ENCODE peak calls at places on chromosomes 12 and 14, in four cellular contexts. R is NT2/D1, F is HepG2, B is H1. M is an unnamed sample.

GRCh38 chr14:94917041-94917600 is 147.2 kb upstream of the GSC start:
- DNase-seq in B (no peak), R (no peak), F (no peak), M (no peak)

GRCh38 chr12:19954163-19954562 is 414.2 kb upstream of the PDE3A start:
- DNase-seq in F (no peak), B (no peak), R (no peak), M (no peak)

GRCh38 chr14:103123128-103123633 is at the start of gene TNFAIP2:
- DNase-seq in R (no peak), F (no peak), B (no peak), M (no peak)

GRCh38 chr14:77409131-77409533 is 14.2 kb downstream of the NOXRED1 start:
- DNase-seq in B (no peak), R (no peak), F (peak; percentile 41), M (no peak)

GRCh38 chr14:85247071-85247470 is 282.9 kb upstream of the FLRT2 start:
- DNase-seq in R (no peak), F (no peak), B (no peak), M (no peak)

GRCh38 chr12:89949457-89950195 is 241.0 kb upstream of the ATP2B1 start:
- DNase-seq in F (peak; percentile 9), R (no peak), B (no peak), M (peak; percentile 83)

GRCh38 chr14:96362071-96362964 is 823 bp downstream of the ATG2B start:
- DNase-seq in R (peak; percentile 0), F (peak; percentile 69), B (no peak), M (peak; percentile 31)

GRCh38 chr14:52060080-52060479 is 8.8 kb downstream of the NID2 start:
- DNase-seq in F (no peak), B (no peak), R (no peak), M (no peak)

GRCh38 chr14:99732436-99733220 is 48.5 kb downstream of the CYP46A1 start:
- DNase-seq in F (no peak), B (no peak), R (no peak), M (no peak)

GRCh38 chr14:67532998-67533753 is at the start of gene PLEKHH1:
- DNase-seq in R (peak; percentile 42), F (peak; percentile 49), B (peak; percentile 63), M (no peak)

GRCh38 chr14:59362533-59362932 is 102.6 kb downstream of the GPR135 start:
- DNase-seq in B (no peak), R (no peak), F (no peak), M (no peak)

GRCh38 chr12:113933201-113933786 is 32.8 kb downstream of the RBM19 start:
- DNase-seq in F (no peak), R (peak; percentile 13), B (no peak), M (no peak)

GRCh38 chr12:85325452-85325851 is 45.4 kb downstream of the ALX1 start:
- DNase-seq in F (no peak), B (no peak), R (no peak), M (no peak)

GRCh38 chr14:72550513-72550912 is 343.4 kb downstream of the DPF3 start:
- DNase-seq in R (no peak), F (no peak), B (no peak), M (no peak)

GRCh38 chr12:54229624-54230212 is 40.9 kb upstream of the SMUG1 start:
- DNase-seq in B (no peak), R (no peak), F (no peak), M (no peak)

GRCh38 chr12:25942709-25943108 is 15.8 kb upstream of the RASSF8 start:
- DNase-seq in B (no peak), R (no peak), F (no peak), M (no peak)

GRCh38 chr12:102249073-102249854 is 51.6 kb upstream of the PMCH start:
- DNase-seq in F (no peak), R (no peak), B (no peak), M (no peak)

GRCh38 chr14:64968651-64969050 is 3.5 kb downstream of the RAB15 start:
- DNase-seq in B (no peak), F (no peak), R (no peak), M (no peak)
- H3K4me1 ChIP-seq in B (peaks cover 23% of the 10 kb centered on the region), F (peaks cover 30% of the 10 kb centered on the region), R (peaks cover 3% of the 10 kb centered on the region), M (no peaks in the 10 kb centered on the region)

GRCh38 chr12:59839514-59839913 is 243.7 kb downstream of the SLC16A7 start:
- DNase-seq in F (no peak), R (no peak), B (no peak), M (no peak)
- TF ChIP-seq SUZ12 in F (no peak), R (no peak), B (no peak), M (no peak)

DNA sequence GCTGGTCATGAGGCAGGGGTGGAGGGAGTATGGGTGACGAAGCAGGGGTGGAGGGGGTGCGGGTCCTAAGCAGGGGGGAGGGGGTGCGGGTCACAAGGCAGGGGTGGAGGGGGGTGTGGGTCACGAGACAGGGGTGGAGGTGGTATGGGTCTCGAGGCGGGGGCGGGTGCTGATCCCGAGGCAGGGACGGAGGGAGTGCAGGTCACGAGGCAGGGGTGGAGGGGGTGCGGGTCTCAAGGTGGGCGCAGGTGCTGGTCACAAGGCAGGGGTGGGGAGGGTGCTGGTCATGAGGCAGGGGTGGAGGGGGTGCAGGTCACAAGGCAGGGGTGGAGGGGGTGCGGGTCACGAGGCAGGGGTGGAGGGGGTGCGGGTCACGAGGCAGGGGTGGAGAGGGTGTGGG is 56.5 kb downstream of the ITPK1 start:
- DNase-seq in B (no peak), R (no peak), F (no peak), M (no peak)
- H3K4me1 ChIP-seq in B (peaks cover 31% of the 10 kb centered on the region), R (peaks cover 9% of the 10 kb centered on the region), F (peaks cover 51% of the 10 kb centered on the region), M (peaks cover 38% of the 10 kb centered on the region)

GRCh38 chr12:63844391-63845341 is at the start of gene SRGAP1:
- DNase-seq in B (no peak), R (no peak), F (peak; percentile 44), M (no peak)
- TF ChIP-seq SUZ12 in B (no peak), R (no peak), F (no peak), M (no peak)

M was measured in GM12878.